ENCODE peak calls at places on chromosomes 11 and 22, in eight cellular contexts. F is cardiac muscle cell, D is astrocyte of the cerebellum, N is nephron progenitor cell, Q is left ventricle myocardium inferior, Y is endodermal cell, A is stomach, W is endothelial cell. P is an unnamed sample.

GRCh38 chr22:20423636-20424511 is 13.8 kb downstream of the SCARF2 start:
- DNase-seq in A (no peak), D (no peak), Q (no peak), Y (no peak), F (no peak), W (no peak), N (no peak), P (no peak)

GRCh38 chr11:61362542-61362875 is 335 bp downstream of the TMEM138 start:
- DNase-seq in A (no peak), F (peak; percentile 55), W (peak; percentile 24), Y (no peak), N (peak; percentile 14), Q (no peak), D (no peak), P (peak; percentile 26)

GRCh38 chr11:106344392-106344791 is 266.9 kb downstream of the AASDHPPT start:
- DNase-seq in D (peak; percentile 67), A (no peak), N (no peak), Q (no peak), Y (no peak), W (no peak), F (no peak), P (no peak)

GRCh38 chr22:36103891-36104290 is 56.7 kb downstream of the APOL3 start:
- DNase-seq in W (no peak), A (no peak), Y (no peak), N (no peak), Q (no peak), D (no peak), F (no peak), P (no peak)

GRCh38 chr22:24144471-24145115 is 36.7 kb upstream of the SUSD2 start:
- DNase-seq in F (no peak), D (no peak), Y (no peak), Q (peak; percentile 53), N (no peak), W (no peak), A (no peak), P (no peak)

GRCh38 chr11:28223577-28223976 is 115.4 kb downstream of the METTL15 start:
- DNase-seq in F (no peak), A (no peak), Q (no peak), N (no peak), D (no peak), Y (no peak), W (no peak), P (no peak)

GRCh38 chr11:75155570-75156422 is 4.9 kb downstream of the SLCO2B1 start:
- DNase-seq in N (no peak), F (no peak), Q (no peak), D (no peak), W (no peak), A (no peak), Y (no peak), P (no peak)

GRCh38 chr11:122668562-122669090 is 13.1 kb downstream of the UBASH3B start:
- DNase-seq in F (no peak), D (peak; percentile 63), W (no peak), N (no peak), Q (no peak), Y (no peak), A (no peak), P (no peak)

GRCh38 chr11:86278226-86278625 is 23.8 kb upstream of the HIKESHI start:
- DNase-seq in F (no peak), Q (no peak), D (no peak), Y (no peak), N (no peak), W (no peak), A (no peak), P (no peak)

GRCh38 chr11:74084796-74085541 is 76.1 kb upstream of the UCP3 start:
- DNase-seq in Y (no peak), W (no peak), D (no peak), N (no peak), A (no peak), F (no peak), Q (no peak), P (no peak)

GRCh38 chr11:20043992-20044391 is 116.3 kb downstream of the DBX1 start:
- DNase-seq in D (no peak), N (no peak), F (no peak), W (no peak), Q (no peak), Y (no peak), A (no peak), P (no peak)

GRCh38 chr22:24592846-24593809 is at the start of gene LRRC75B:
- DNase-seq in A (peak; percentile 93), F (peak; percentile 92), W (peak; percentile 83), Y (peak; percentile 96), D (peak; percentile 55), N (peak; percentile 89), Q (peak; percentile 93), P (peak; percentile 84)

GRCh38 chr11:73989156-73989555 is 6.5 kb upstream of the UCP2 start:
- DNase-seq in N (no peak), W (no peak), Y (no peak), F (no peak), D (no peak), Q (no peak), A (no peak), P (no peak)

GRCh38 chr11:47437746-47438418 is 11.1 kb downstream of the RAPSN start:
- DNase-seq in F (no peak), A (peak; percentile 72), D (no peak), N (no peak), Q (peak; percentile 54), Y (no peak), W (no peak), P (no peak)

GRCh38 chr22:22099833-22100812 is 117.5 kb upstream of the TOP3B start:
- DNase-seq in Y (peak; percentile 71), N (no peak), F (no peak), A (no peak), D (no peak), W (no peak), Q (no peak), P (no peak)

GRCh38 chr11:69252494-69252845 is 41.5 kb upstream of the MYEOV start:
- DNase-seq in A (peak; percentile 29), D (no peak), N (no peak), Y (no peak), Q (no peak), F (no peak), W (no peak), P (no peak)

GRCh38 chr11:48150213-48150612 is 66.4 kb upstream of the OR4B1 start:
- DNase-seq in F (no peak), Q (no peak), N (no peak), A (no peak), W (no peak), Y (no peak), D (no peak), P (no peak)

GRCh38 chr22:49942565-49943404 is 17.8 kb upstream of the PIM3 start:
- DNase-seq in Q (no peak), F (no peak), N (no peak), Y (no peak), D (no peak), A (no peak), W (no peak), P (no peak)

GRCh38 chr22:49943771-49944398 is 16.7 kb upstream of the PIM3 start:
- DNase-seq in N (no peak), Y (no peak), Q (no peak), D (no peak), A (no peak), W (no peak), F (no peak), P (no peak)

GRCh38 chr22:49943405-49943765 is 17.2 kb upstream of the PIM3 start:
- DNase-seq in N (no peak), Y (no peak), F (no peak), Q (no peak), D (no peak), W (no peak), A (no peak), P (no peak)

GRCh38 chr22:49944399-49944891 is 16.1 kb upstream of the PIM3 start:
- DNase-seq in N (no peak), F (no peak), W (no peak), D (no peak), Y (no peak), Q (no peak), A (no peak), P (no peak)

DNA sequence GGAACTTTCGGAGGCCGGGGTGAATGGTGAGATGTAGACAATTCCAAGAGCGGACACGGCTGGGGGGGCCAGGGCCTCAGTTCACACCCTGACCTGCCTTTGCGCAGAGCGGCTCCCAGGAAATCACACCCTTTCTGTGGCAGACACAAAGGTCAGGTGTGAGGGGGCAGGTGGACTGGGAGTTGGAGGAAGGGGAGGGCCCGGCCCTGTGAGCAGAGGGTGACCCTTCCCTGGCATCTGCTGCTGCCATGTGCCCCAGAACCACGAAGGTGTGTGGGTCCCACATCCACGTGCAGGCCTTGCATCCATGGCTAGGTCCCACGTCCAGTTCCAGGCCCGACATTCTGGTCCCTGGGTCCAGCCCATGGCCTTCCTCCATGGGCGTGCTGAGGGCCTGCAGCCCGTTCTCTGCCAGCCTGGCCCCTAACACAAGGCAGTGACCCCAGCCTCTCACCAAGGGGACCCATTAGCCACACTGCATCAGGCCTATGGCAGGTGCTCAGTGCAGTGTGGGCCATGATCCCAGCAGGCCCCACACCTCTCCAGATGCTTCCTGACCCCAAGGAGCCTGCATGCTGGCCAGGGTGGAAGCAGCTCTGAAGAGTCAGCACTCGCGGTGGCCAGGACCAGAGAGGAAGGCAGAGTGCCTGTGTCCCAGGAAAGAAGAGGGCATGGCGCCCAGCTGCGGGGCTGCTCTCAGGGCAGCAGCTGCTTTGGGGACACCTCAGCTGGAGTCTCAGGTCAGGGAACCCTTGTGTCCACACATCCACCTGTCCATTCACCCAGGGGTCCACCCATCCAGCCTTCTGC is 18.9 kb upstream of the PIM3 start:
- DNase-seq in W (no peak), Q (no peak), Y (no peak), N (no peak), F (no peak), A (no peak), D (no peak), P (no peak)
- TF ChIP-seq CTCF in W (no peak), Q (no peak), Y (no peak), N (no peak), F (no peak), A (no peak), D (no peak), P (no peak)

GRCh38 chr22:44311104-44311854 is 1.5 kb downstream of the SHISAL1 start:
- DNase-seq in W (no peak), D (no peak), Y (no peak), A (no peak), F (no peak), Q (no peak), N (no peak), P (no peak)
- TF ChIP-seq CTCF in W (no peak), D (no peak), Y (peak; percentile 44), A (no peak), F (no peak), Q (no peak), N (no peak), P (no peak)

DNA sequence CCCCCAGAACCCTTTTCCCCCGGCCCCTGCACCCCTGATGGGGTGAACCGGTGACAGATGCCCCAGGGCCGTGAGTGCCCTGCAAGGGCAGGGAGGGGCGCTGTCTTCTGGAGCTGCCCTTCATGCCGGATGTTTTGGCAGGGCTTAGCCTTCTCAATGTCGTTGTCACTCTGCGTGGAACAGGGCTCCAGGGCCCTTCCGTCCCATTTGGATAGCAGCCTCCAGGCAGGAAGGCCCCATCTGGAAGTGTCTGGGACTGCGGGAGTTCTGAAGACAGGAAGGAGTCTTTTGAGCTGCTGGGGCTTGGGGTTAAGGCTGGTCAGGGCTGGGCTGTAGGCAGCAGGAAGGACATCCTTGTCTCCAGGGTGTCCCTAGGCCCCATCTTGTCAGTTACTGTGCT is 4.6 kb downstream of the FRMD8 start:
- DNase-seq in Y (peak; percentile 81), W (peak; percentile 48), A (no peak), N (no peak), D (no peak), F (no peak), Q (peak; percentile 57), P (no peak)
- TF ChIP-seq CTCF in Y (peak; percentile 34), W (no peak), A (no peak), N (no peak), D (peak; percentile 11), F (no peak), Q (peak; percentile 15), P (no peak)

GRCh38 chr11:131349368-131350086 is 20.9 kb upstream of the NTM start:
- DNase-seq in D (no peak), N (no peak), Y (no peak), W (no peak), F (no peak), A (no peak), Q (no peak), P (no peak)
- TF ChIP-seq CTCF in D (no peak), N (no peak), Y (peak; percentile 68), W (no peak), F (no peak), A (no peak), Q (no peak), P (no peak)